ENCODE peak calls at places on chromosome 15, in five cellular contexts. One of them, this sample, is unnamed.
A peak's percentile ranks its signal among the peaks of the same experiment; 100 is the strongest.

GRCh38 chr15:89112341-89112971 is 24.2 kb downstream of the ABHD2 start:
- DNase-seq in stimulated activated CD8-positive, alpha-beta memory T cell treated with anti-CD3 and anti-CD28 coated beads, Interleukin-7, amount 100 ng/mL, for 24 hours: no peak
- DNase-seq in LHCN-M2: peak; percentile 83
- DNase-seq in NCI-H1694: no peak
- DNase-seq in RWPE1: no peak
- DNase-seq in this sample: peak; percentile 97

GRCh38 chr15:52164631-52165265 is 26.4 kb downstream of the GNB5 start:
- DNase-seq in stimulated activated CD8-positive, alpha-beta memory T cell treated with anti-CD3 and anti-CD28 coated beads, Interleukin-7, amount 100 ng/mL, for 24 hours: no peak
- DNase-seq in RWPE1: no peak
- DNase-seq in NCI-H1694: no peak
- DNase-seq in LHCN-M2: no peak
- DNase-seq in this sample: peak; percentile 27

GRCh38 chr15:90347666-90348065 is 4.4 kb upstream of the ZNF774 start:
- DNase-seq in RWPE1: no peak
- DNase-seq in LHCN-M2: no peak
- DNase-seq in stimulated activated CD8-positive, alpha-beta memory T cell treated with anti-CD3 and anti-CD28 coated beads, Interleukin-7, amount 100 ng/mL, for 24 hours: no peak
- DNase-seq in NCI-H1694: no peak
- DNase-seq in this sample: no peak

GRCh38 chr15:96312641-96313335 is 17.7 kb upstream of the NR2F2 start:
- DNase-seq in RWPE1: peak; percentile 62
- DNase-seq in NCI-H1694: no peak
- DNase-seq in LHCN-M2: peak; percentile 72
- DNase-seq in stimulated activated CD8-positive, alpha-beta memory T cell treated with anti-CD3 and anti-CD28 coated beads, Interleukin-7, amount 100 ng/mL, for 24 hours: no peak
- DNase-seq in this sample: no peak

GRCh38 chr15:90906181-90906849 is 3.2 kb downstream of the MAN2A2 start:
- DNase-seq in LHCN-M2: no peak
- DNase-seq in RWPE1: no peak
- DNase-seq in NCI-H1694: no peak
- DNase-seq in stimulated activated CD8-positive, alpha-beta memory T cell treated with anti-CD3 and anti-CD28 coated beads, Interleukin-7, amount 100 ng/mL, for 24 hours: no peak
- DNase-seq in this sample: no peak

GRCh38 chr15:37109952-37110630 is 9.7 kb upstream of the MEIS2 start:
- DNase-seq in stimulated activated CD8-positive, alpha-beta memory T cell treated with anti-CD3 and anti-CD28 coated beads, Interleukin-7, amount 100 ng/mL, for 24 hours: no peak
- DNase-seq in RWPE1: no peak
- DNase-seq in NCI-H1694: no peak
- DNase-seq in LHCN-M2: no peak
- DNase-seq in this sample: peak; percentile 17

GRCh38 chr15:99502182-99502581 is 63.6 kb upstream of the MEF2A start:
- DNase-seq in NCI-H1694: no peak
- DNase-seq in RWPE1: no peak
- DNase-seq in LHCN-M2: no peak
- DNase-seq in stimulated activated CD8-positive, alpha-beta memory T cell treated with anti-CD3 and anti-CD28 coated beads, Interleukin-7, amount 100 ng/mL, for 24 hours: no peak
- DNase-seq in this sample: no peak

GRCh38 chr15:100170280-100170654 is 171.5 kb downstream of the ADAMTS17 start:
- DNase-seq in NCI-H1694: no peak
- DNase-seq in LHCN-M2: no peak
- DNase-seq in RWPE1: no peak
- DNase-seq in stimulated activated CD8-positive, alpha-beta memory T cell treated with anti-CD3 and anti-CD28 coated beads, Interleukin-7, amount 100 ng/mL, for 24 hours: no peak
- DNase-seq in this sample: no peak

GRCh38 chr15:93076217-93076616 is 12.8 kb downstream of the RGMA start:
- DNase-seq in LHCN-M2: no peak
- DNase-seq in RWPE1: no peak
- DNase-seq in NCI-H1694: no peak
- DNase-seq in stimulated activated CD8-positive, alpha-beta memory T cell treated with anti-CD3 and anti-CD28 coated beads, Interleukin-7, amount 100 ng/mL, for 24 hours: no peak
- DNase-seq in this sample: no peak

GRCh38 chr15:57772223-57772957 is 65.9 kb downstream of the POLR2M start:
- DNase-seq in NCI-H1694: no peak
- DNase-seq in LHCN-M2: peak; percentile 66
- DNase-seq in RWPE1: peak; percentile 35
- DNase-seq in stimulated activated CD8-positive, alpha-beta memory T cell treated with anti-CD3 and anti-CD28 coated beads, Interleukin-7, amount 100 ng/mL, for 24 hours: no peak
- DNase-seq in this sample: no peak

GRCh38 chr15:94791008-94791407 is 559.6 kb downstream of the MCTP2 start:
- DNase-seq in LHCN-M2: no peak
- DNase-seq in RWPE1: peak; percentile 80
- DNase-seq in stimulated activated CD8-positive, alpha-beta memory T cell treated with anti-CD3 and anti-CD28 coated beads, Interleukin-7, amount 100 ng/mL, for 24 hours: no peak
- DNase-seq in NCI-H1694: no peak
- DNase-seq in this sample: no peak

GRCh38 chr15:85024509-85025336 is 43.1 kb downstream of the PDE8A start:
- DNase-seq in NCI-H1694: no peak
- DNase-seq in RWPE1: peak; percentile 85
- DNase-seq in LHCN-M2: peak; percentile 89
- DNase-seq in stimulated activated CD8-positive, alpha-beta memory T cell treated with anti-CD3 and anti-CD28 coated beads, Interleukin-7, amount 100 ng/mL, for 24 hours: no peak
- DNase-seq in this sample: peak; percentile 88

This sample was measured in SW480.